ENCODE peak calls at places on chromosomes 4 and X, in five cellular contexts. B is activated CD4-positive, alpha-beta T cell treated with anti-CD3 and anti-CD28 coated beads, Interleukin-2, amount 50 U/mL, for 1 hour; U is iris pigment epithelial cell; T is brain microvascular endothelial cell; M is choroid plexus epithelial cell. V is an unnamed sample.

GRCh38 chrX:41148553-41148952 is 63.3 kb downstream of the USP9X start:
- DNase-seq in B (no peak), M (peak; percentile 71), U (peak; percentile 80), T (peak; percentile 24), V (no peak)

GRCh38 chr4:7872264-7872771 is 67.3 kb downstream of the AFAP1 start:
- DNase-seq in B (no peak), T (peak; percentile 87), M (peak; percentile 97), U (peak; percentile 93), V (no peak)

GRCh38 chrX:8845469-8845868 is 44.3 kb upstream of the FAM9A start:
- DNase-seq in T (no peak), U (no peak), M (no peak), B (no peak), V (no peak)

GRCh38 chr4:160546201-160546600 is 1443.3 kb downstream of the RAPGEF2 start:
- DNase-seq in U (no peak), T (no peak), M (no peak), B (no peak), V (no peak)

GRCh38 chrX:72062890-72063289 is 68.8 kb downstream of the RTL5 start:
- DNase-seq in M (peak; percentile 15), B (no peak), T (no peak), U (no peak), V (no peak)

GRCh38 chr4:26583538-26583864 is 383 bp upstream of the TBC1D19 start:
- DNase-seq in U (no peak), M (no peak), B (no peak), T (no peak), V (no peak)

GRCh38 chrX:102155806-102156179 is at the start of gene BEX5:
- DNase-seq in M (peak; percentile 1), U (no peak), T (no peak), B (peak; percentile 41), V (peak; percentile 49)

GRCh38 chrX:54442790-54443189 is 2.6 kb downstream of the TSR2 start:
- DNase-seq in T (no peak), U (no peak), B (no peak), M (no peak), V (no peak)

GRCh38 chr4:36244257-36245084 is at the start of gene ARAP2:
- DNase-seq in B (peak; percentile 68), U (peak; percentile 38), M (peak; percentile 35), T (no peak), V (peak; percentile 84)

GRCh38 chr4:7964890-7965662 is 25.4 kb upstream of the AFAP1 start:
- DNase-seq in B (peak; percentile 30), U (peak; percentile 85), T (no peak), M (peak; percentile 58), V (no peak)

GRCh38 chr4:69957209-69957608 is 8.3 kb downstream of the CSN2 start:
- DNase-seq in M (no peak), B (no peak), T (no peak), U (peak; percentile 18), V (no peak)

GRCh38 chrX:15524417-15524816 is 23.8 kb downstream of the BMX start:
- DNase-seq in B (no peak), U (peak; percentile 47), T (peak; percentile 1), M (peak; percentile 59), V (no peak)

GRCh38 chrX:108447303-108447702 is 7.7 kb downstream of the COL4A5 start:
- DNase-seq in M (peak; percentile 50), B (no peak), U (peak; percentile 66), T (no peak), V (no peak)

GRCh38 chr4:63937961-63938360 is 471.3 kb downstream of the TECRL start:
- DNase-seq in B (no peak), M (peak; percentile 3), T (no peak), U (no peak), V (no peak)

GRCh38 chr4:183485411-183486160 is 19.3 kb upstream of the ING2 start:
- DNase-seq in B (no peak), M (no peak), U (no peak), T (peak; percentile 39), V (no peak)

GRCh38 chrX:154441564-154441963 is 2.4 kb upstream of the FAM50A start:
- DNase-seq in B (no peak), U (no peak), T (no peak), M (no peak), V (no peak)

GRCh38 chr4:82104578-82104977 is 269.2 kb downstream of the HNRNPD start:
- DNase-seq in M (no peak), U (no peak), B (no peak), T (no peak), V (no peak)

GRCh38 chr4:44646151-44646550 is 5.3 kb downstream of the YIPF7 start:
- DNase-seq in U (no peak), B (no peak), M (no peak), T (no peak), V (no peak)

GRCh38 chr4:38560763-38561558 is 103.0 kb upstream of the KLF3 start:
- DNase-seq in U (no peak), M (no peak), B (no peak), T (no peak), V (no peak)

GRCh38 chr4:106766519-106766918 is 269.6 kb downstream of the DKK2 start:
- DNase-seq in U (peak; percentile 57), M (peak; percentile 55), T (peak; percentile 31), B (no peak), V (no peak)

GRCh38 chrX:19122641-19123009 is 357 bp upstream of the ADGRG2 start:
- DNase-seq in M (no peak), U (no peak), T (no peak), B (no peak), V (no peak)

GRCh38 chrX:12996934-12997435 is 22.1 kb downstream of the TMSB4X start:
- DNase-seq in B (no peak), U (no peak), M (no peak), T (no peak), V (no peak)

GRCh38 chrX:74251006-74251930 is 52.7 kb upstream of the ZCCHC13 start:
- DNase-seq in T (no peak), B (no peak), M (peak; percentile 87), U (peak; percentile 83), V (no peak)

GRCh38 chr4:41573458-41574129 is 35.6 kb downstream of the LIMCH1 start:
- DNase-seq in B (no peak), M (no peak), U (peak; percentile 49), T (no peak), V (no peak)

GRCh38 chr4:52752921-52753320 is 1.7 kb upstream of the ERVMER34-1 start:
- DNase-seq in M (no peak), U (no peak), T (peak; percentile 6), B (no peak), V (no peak)

GRCh38 chr4:120921456-120922389 is 803 bp downstream of the PRDM5 start:
- DNase-seq in M (peak; percentile 60), T (peak; percentile 27), B (peak; percentile 4), U (peak; percentile 61), V (peak; percentile 58)

GRCh38 chr4:6916587-6917444 is 7.2 kb downstream of the TBC1D14 start:
- DNase-seq in B (peak; percentile 58), T (no peak), U (peak; percentile 62), M (peak; percentile 62), V (peak; percentile 48)

GRCh38 chr4:17981063-17981462 is 40.5 kb downstream of the LCORL start:
- DNase-seq in B (no peak), M (peak; percentile 5), T (no peak), U (peak; percentile 18), V (no peak)

GRCh38 chr4:165872443-165873297 is at the start of gene TLL1:
- DNase-seq in T (no peak), M (no peak), U (peak; percentile 11), B (no peak), V (no peak)

GRCh38 chrX:54999717-55000598 is at the start of gene APEX2:
- DNase-seq in U (peak; percentile 94), T (peak; percentile 82), B (peak; percentile 82), M (peak; percentile 93), V (peak; percentile 82)

GRCh38 chr4:98959411-98959810 is 30.5 kb upstream of the EIF4E start:
- DNase-seq in M (no peak), T (no peak), U (no peak), B (no peak), V (no peak)

GRCh38 chrX:120671963-120672362 is 42.1 kb upstream of the C1GALT1C1 start:
- DNase-seq in U (peak; percentile 47), T (peak; percentile 2), M (no peak), B (no peak), V (no peak)

GRCh38 chr4:153518637-153519384 is 52.7 kb downstream of the TMEM131L start:
- DNase-seq in T (no peak), M (peak; percentile 51), B (no peak), U (no peak), V (no peak)

GRCh38 chrX:25524150-25524549 is 508.4 kb upstream of the ARX start:
- DNase-seq in T (peak; percentile 28), M (peak; percentile 47), U (peak; percentile 66), B (no peak), V (no peak)

GRCh38 chrX:72110051-72110926 is 21.4 kb downstream of the RTL5 start:
- DNase-seq in M (peak; percentile 14), U (no peak), B (no peak), T (no peak), V (no peak)

GRCh38 chrX:45447995-45448394 is 247.3 kb upstream of the DIPK2B start:
- DNase-seq in M (no peak), U (no peak), B (no peak), T (no peak), V (no peak)

V was measured in activated CD8-positive, alpha-beta memory T cell treated with anti-CD3 and anti-CD28 coated beads, Interleukin-2, amount 50 U/mL, for 4 hours.